ENCODE peak calls at places on chromosomes 16 and 17, in nine cellular contexts. One of them, this sample, is unnamed.

GRCh38 chr16:55061126-55061525 is 130.5 kb downstream of the IRX5 start:
- DNase-seq in OCI-LY7: no peak
- DNase-seq in PC-9: no peak
- DNase-seq in fibroblast of lung: no peak
- DNase-seq in hepatocyte: no peak
- DNase-seq in SK-N-SH: no peak
- DNase-seq in neural progenitor cell: no peak
- DNase-seq in GM23338: no peak
- DNase-seq in GM23248: no peak
- DNase-seq in this sample: no peak

GRCh38 chr16:66658143-66658859 is 38.2 kb downstream of the CMTM4 start:
- DNase-seq in PC-9: no peak
- DNase-seq in SK-N-SH: no peak
- DNase-seq in GM23338: peak; percentile 37
- DNase-seq in GM23248: no peak
- DNase-seq in neural progenitor cell: no peak
- DNase-seq in fibroblast of lung: no peak
- DNase-seq in OCI-LY7: no peak
- DNase-seq in hepatocyte: no peak
- DNase-seq in this sample: no peak

GRCh38 chr16:14502256-14502875 is 127.7 kb downstream of the PARN start:
- DNase-seq in GM23338: no peak
- DNase-seq in neural progenitor cell: no peak
- DNase-seq in OCI-LY7: no peak
- DNase-seq in SK-N-SH: no peak
- DNase-seq in fibroblast of lung: no peak
- DNase-seq in hepatocyte: no peak
- DNase-seq in PC-9: no peak
- DNase-seq in GM23248: no peak
- DNase-seq in this sample: no peak

GRCh38 chr16:70713781-70714180 is 27.9 kb upstream of the MTSS2 start:
- DNase-seq in PC-9: no peak
- DNase-seq in SK-N-SH: peak; percentile 81
- DNase-seq in GM23338: no peak
- DNase-seq in neural progenitor cell: no peak
- DNase-seq in fibroblast of lung: no peak
- DNase-seq in GM23248: no peak
- DNase-seq in OCI-LY7: no peak
- DNase-seq in hepatocyte: no peak
- DNase-seq in this sample: no peak

GRCh38 chr16:11211061-11211976 is 44.7 kb downstream of the SOCS1 start:
- DNase-seq in hepatocyte: no peak
- DNase-seq in neural progenitor cell: no peak
- DNase-seq in PC-9: no peak
- DNase-seq in GM23248: no peak
- DNase-seq in fibroblast of lung: no peak
- DNase-seq in SK-N-SH: no peak
- DNase-seq in GM23338: no peak
- DNase-seq in OCI-LY7: no peak
- DNase-seq in this sample: no peak

GRCh38 chr16:26680671-26681070 is 386.1 kb upstream of the C16orf82 start:
- DNase-seq in hepatocyte: no peak
- DNase-seq in OCI-LY7: no peak
- DNase-seq in neural progenitor cell: no peak
- DNase-seq in GM23248: no peak
- DNase-seq in GM23338: no peak
- DNase-seq in SK-N-SH: no peak
- DNase-seq in fibroblast of lung: no peak
- DNase-seq in PC-9: no peak
- DNase-seq in this sample: no peak

GRCh38 chr17:5121186-5121841 is 5.5 kb downstream of the USP6 start:
- DNase-seq in PC-9: no peak
- DNase-seq in hepatocyte: no peak
- DNase-seq in SK-N-SH: no peak
- DNase-seq in GM23338: no peak
- DNase-seq in neural progenitor cell: no peak
- DNase-seq in GM23248: no peak
- DNase-seq in fibroblast of lung: no peak
- DNase-seq in OCI-LY7: no peak
- DNase-seq in this sample: no peak

GRCh38 chr17:14207791-14208190 is 28.9 kb downstream of the CDRT15 start:
- DNase-seq in GM23248: no peak
- DNase-seq in SK-N-SH: no peak
- DNase-seq in GM23338: no peak
- DNase-seq in neural progenitor cell: no peak
- DNase-seq in hepatocyte: no peak
- DNase-seq in OCI-LY7: no peak
- DNase-seq in fibroblast of lung: no peak
- DNase-seq in PC-9: no peak
- DNase-seq in this sample: no peak

GRCh38 chr16:84928679-84929420 is 82.5 kb downstream of the ZDHHC7 start:
- DNase-seq in SK-N-SH: no peak
- DNase-seq in PC-9: peak; percentile 18
- DNase-seq in fibroblast of lung: no peak
- DNase-seq in GM23338: no peak
- DNase-seq in OCI-LY7: no peak
- DNase-seq in neural progenitor cell: no peak
- DNase-seq in GM23248: peak; percentile 90
- DNase-seq in hepatocyte: peak; percentile 43
- DNase-seq in this sample: no peak

DNA sequence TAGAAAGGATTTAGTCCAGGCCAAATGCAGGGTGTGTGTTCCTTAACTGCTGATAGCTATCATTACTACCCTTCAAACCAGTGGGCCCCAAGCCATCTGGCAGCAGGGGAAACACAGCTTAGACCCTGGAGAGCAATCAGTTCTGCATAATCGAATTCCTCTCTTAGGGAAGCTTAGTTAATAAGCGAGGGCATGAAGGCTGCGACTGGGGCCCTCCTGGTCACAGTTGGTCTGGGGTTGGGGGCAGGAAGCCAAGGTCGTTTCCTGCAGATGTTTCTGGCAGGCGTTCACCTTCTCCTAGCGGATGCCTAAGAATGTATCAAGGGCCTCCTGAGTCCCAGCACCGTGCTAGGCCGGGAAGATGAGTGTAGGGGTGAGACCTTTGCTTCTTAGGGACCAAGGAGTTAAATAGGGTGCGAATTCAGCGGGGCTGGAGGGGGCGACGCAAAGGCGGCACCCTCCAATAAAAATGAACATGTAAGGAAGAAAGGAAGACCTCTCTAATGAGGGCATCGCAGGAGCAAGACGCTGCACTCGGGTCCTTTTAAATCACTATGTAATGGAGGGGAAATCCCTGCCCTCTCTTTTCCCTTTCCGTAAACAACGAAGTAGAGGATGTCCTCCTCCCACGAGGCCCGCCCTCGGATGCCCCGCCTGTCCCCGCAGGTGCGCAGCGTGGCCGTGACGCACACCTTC is 16.5 kb upstream of the EEF2K start:
- DNase-seq in hepatocyte: peak; percentile 30
- DNase-seq in SK-N-SH: peak; percentile 55
- DNase-seq in OCI-LY7: peak; percentile 79
- DNase-seq in GM23338: peak; percentile 59
- DNase-seq in GM23248: peak; percentile 57
- DNase-seq in fibroblast of lung: peak; percentile 21
- DNase-seq in PC-9: no peak
- DNase-seq in neural progenitor cell: no peak
- DNase-seq in this sample: no peak
- H3K4me2 ChIP-seq in hepatocyte: peak overlapping the region; percentile 82
- H3K4me2 ChIP-seq in SK-N-SH: peak overlapping the region; percentile 91
- H3K4me2 ChIP-seq in OCI-LY7: peak overlapping the region; percentile 93
- H3K4me2 ChIP-seq in GM23338: peak overlapping the region; percentile 94
- H3K4me2 ChIP-seq in GM23248: peak overlapping the region; percentile 77
- H3K4me2 ChIP-seq in fibroblast of lung: peak overlapping the region; percentile 79
- H3K4me2 ChIP-seq in PC-9: peak overlapping the region; percentile 93
- H3K4me2 ChIP-seq in neural progenitor cell: peak overlapping the region; percentile 82
- H3K4me2 ChIP-seq in this sample: peak overlapping the region; percentile 94

DNA sequence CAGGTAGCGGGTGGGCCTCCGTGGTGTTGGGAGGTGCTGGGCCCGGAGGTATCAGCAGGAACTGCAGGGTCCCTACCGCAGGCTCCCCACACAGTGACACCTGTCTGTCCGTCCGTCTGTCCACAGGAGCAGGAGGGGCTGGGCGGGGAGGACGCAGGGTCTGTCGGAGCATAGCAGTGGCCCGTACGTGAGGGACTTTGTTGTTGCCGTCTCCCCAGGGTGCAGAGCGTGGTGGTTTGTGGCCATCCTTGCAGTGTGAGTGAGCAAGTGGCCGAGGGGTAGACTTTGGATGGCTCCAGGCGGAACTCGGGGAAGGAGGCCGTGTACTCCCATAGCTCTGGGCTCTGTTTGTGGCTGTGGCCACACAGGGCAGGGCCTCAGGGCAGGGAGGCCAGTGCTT is 40.8 kb upstream of the ZNF750 start:
- DNase-seq in PC-9: no peak
- DNase-seq in fibroblast of lung: no peak
- DNase-seq in SK-N-SH: no peak
- DNase-seq in GM23248: no peak
- DNase-seq in neural progenitor cell: no peak
- DNase-seq in hepatocyte: no peak
- DNase-seq in OCI-LY7: no peak
- DNase-seq in GM23338: no peak
- DNase-seq in this sample: no peak
- H3K4me1 ChIP-seq in PC-9: peaks cover 31% of the 10 kb centered on the region
- H3K4me1 ChIP-seq in fibroblast of lung: peaks cover 3% of the 10 kb centered on the region
- H3K4me1 ChIP-seq in SK-N-SH: peaks cover 4% of the 10 kb centered on the region
- H3K4me1 ChIP-seq in GM23248: peaks cover 18% of the 10 kb centered on the region
- H3K4me1 ChIP-seq in neural progenitor cell: peaks cover 8% of the 10 kb centered on the region
- H3K4me1 ChIP-seq in hepatocyte: peaks cover 38% of the 10 kb centered on the region
- H3K4me1 ChIP-seq in OCI-LY7: peaks cover 33% of the 10 kb centered on the region
- H3K4me1 ChIP-seq in GM23338: no peaks in the 10 kb centered on the region
- H3K4me1 ChIP-seq in this sample: peaks cover under 1% of the 10 kb centered on the region

GRCh38 chr16:16027728-16028310 is 78.4 kb downstream of the ABCC1 start:
- DNase-seq in neural progenitor cell: peak; percentile 79
- DNase-seq in fibroblast of lung: no peak
- DNase-seq in SK-N-SH: no peak
- DNase-seq in PC-9: no peak
- DNase-seq in GM23338: no peak
- DNase-seq in hepatocyte: no peak
- DNase-seq in GM23248: no peak
- DNase-seq in OCI-LY7: no peak
- DNase-seq in this sample: no peak
- H3K36me3 ChIP-seq in neural progenitor cell: no peaks in the 10 kb centered on the region
- H3K36me3 ChIP-seq in fibroblast of lung: peaks cover 13% of the 10 kb centered on the region
- H3K36me3 ChIP-seq in SK-N-SH: no peaks in the 10 kb centered on the region
- H3K36me3 ChIP-seq in PC-9: peaks cover 28% of the 10 kb centered on the region
- H3K36me3 ChIP-seq in GM23338: no peaks in the 10 kb centered on the region
- H3K36me3 ChIP-seq in hepatocyte: no peaks in the 10 kb centered on the region
- H3K36me3 ChIP-seq in GM23248: peaks cover 4% of the 10 kb centered on the region
- H3K36me3 ChIP-seq in OCI-LY7: peaks cover 64% of the 10 kb centered on the region
- H3K36me3 ChIP-seq in this sample: peaks cover 3% of the 10 kb centered on the region

GRCh38 chr16:78499399-78499798 is 399.9 kb downstream of the WWOX start:
- DNase-seq in PC-9: no peak
- DNase-seq in fibroblast of lung: no peak
- DNase-seq in GM23338: no peak
- DNase-seq in neural progenitor cell: no peak
- DNase-seq in hepatocyte: no peak
- DNase-seq in OCI-LY7: no peak
- DNase-seq in SK-N-SH: no peak
- DNase-seq in GM23248: no peak
- DNase-seq in this sample: no peak
- H3K4me2 ChIP-seq in PC-9: no peak overlapping the region
- H3K4me2 ChIP-seq in fibroblast of lung: no peak overlapping the region
- H3K4me2 ChIP-seq in GM23338: no peak overlapping the region
- H3K4me2 ChIP-seq in neural progenitor cell: no peak overlapping the region
- H3K4me2 ChIP-seq in hepatocyte: no peak overlapping the region
- H3K4me2 ChIP-seq in OCI-LY7: no peak overlapping the region
- H3K4me2 ChIP-seq in SK-N-SH: no peak overlapping the region
- H3K4me2 ChIP-seq in GM23248: no peak overlapping the region
- H3K4me2 ChIP-seq in this sample: no peak overlapping the region

GRCh38 chr17:41647038-41647813 is 22.9 kb upstream of the KRT17 start:
- DNase-seq in OCI-LY7: no peak
- DNase-seq in GM23248: no peak
- DNase-seq in hepatocyte: no peak
- DNase-seq in neural progenitor cell: no peak
- DNase-seq in GM23338: no peak
- DNase-seq in PC-9: no peak
- DNase-seq in SK-N-SH: no peak
- DNase-seq in fibroblast of lung: no peak
- DNase-seq in this sample: no peak
- H3K4me1 ChIP-seq in OCI-LY7: peaks cover 10% of the 10 kb centered on the region
- H3K4me1 ChIP-seq in GM23248: peaks cover 9% of the 10 kb centered on the region
- H3K4me1 ChIP-seq in hepatocyte: peaks cover 30% of the 10 kb centered on the region
- H3K4me1 ChIP-seq in neural progenitor cell: no peaks in the 10 kb centered on the region
- H3K4me1 ChIP-seq in GM23338: no peaks in the 10 kb centered on the region
- H3K4me1 ChIP-seq in PC-9: peaks cover 44% of the 10 kb centered on the region
- H3K4me1 ChIP-seq in SK-N-SH: no peaks in the 10 kb centered on the region
- H3K4me1 ChIP-seq in fibroblast of lung: peaks cover 11% of the 10 kb centered on the region
- H3K4me1 ChIP-seq in this sample: peaks cover 14% of the 10 kb centered on the region

GRCh38 chr16:8853611-8854010 is 15.2 kb downstream of the CARHSP1 start:
- DNase-seq in hepatocyte: no peak
- DNase-seq in SK-N-SH: no peak
- DNase-seq in PC-9: no peak
- DNase-seq in OCI-LY7: no peak
- DNase-seq in GM23248: no peak
- DNase-seq in GM23338: no peak
- DNase-seq in neural progenitor cell: no peak
- DNase-seq in fibroblast of lung: no peak
- DNase-seq in this sample: no peak
- H3K36me3 ChIP-seq in hepatocyte: no peaks in the 10 kb centered on the region
- H3K36me3 ChIP-seq in SK-N-SH: peaks cover 39% of the 10 kb centered on the region
- H3K36me3 ChIP-seq in PC-9: peaks cover 14% of the 10 kb centered on the region
- H3K36me3 ChIP-seq in OCI-LY7: peaks cover 97% of the 10 kb centered on the region
- H3K36me3 ChIP-seq in GM23248: peaks cover 17% of the 10 kb centered on the region
- H3K36me3 ChIP-seq in GM23338: peaks cover 33% of the 10 kb centered on the region
- H3K36me3 ChIP-seq in neural progenitor cell: no peaks in the 10 kb centered on the region
- H3K36me3 ChIP-seq in fibroblast of lung: peaks cover 31% of the 10 kb centered on the region
- H3K36me3 ChIP-seq in this sample: peaks cover 35% of the 10 kb centered on the region